ENCODE peak calls at places on chromosomes 2 and 18, in six cellular contexts. One of them, this sample, is unnamed. For H3K4me1 and H3K27me3, the result is how much of the 10 kb centered on the place peaks cover.

GRCh38 chr2:165348441-165348840 is 109.2 kb downstream of the SCN2A start:
- DNase-seq in neuronal stem cell: no peak
- DNase-seq in endodermal cell: no peak
- DNase-seq in adipocyte: no peak
- DNase-seq in MM.1S: no peak
- DNase-seq in transverse colon: no peak
- DNase-seq in this sample: no peak

GRCh38 chr2:46230115-46230571 is 67.1 kb upstream of the EPAS1 start:
- DNase-seq in neuronal stem cell: no peak
- DNase-seq in MM.1S: no peak
- DNase-seq in endodermal cell: peak
- DNase-seq in transverse colon: no peak
- DNase-seq in adipocyte: no peak
- DNase-seq in this sample: peak

GRCh38 chr2:131153529-131153928 is 48.4 kb downstream of the PLEKHB2 start:
- DNase-seq in MM.1S: no peak
- DNase-seq in transverse colon: no peak
- DNase-seq in neuronal stem cell: no peak
- DNase-seq in endodermal cell: no peak
- DNase-seq in adipocyte: no peak
- DNase-seq in this sample: no peak

GRCh38 chr2:239533917-239534316 is 133.1 kb upstream of the HDAC4 start:
- DNase-seq in transverse colon: no peak
- DNase-seq in neuronal stem cell: no peak
- DNase-seq in endodermal cell: no peak
- DNase-seq in MM.1S: no peak
- DNase-seq in adipocyte: no peak
- DNase-seq in this sample: no peak

GRCh38 chr2:171225302-171225980 is 64.7 kb upstream of the TLK1 start:
- DNase-seq in endodermal cell: no peak
- DNase-seq in transverse colon: no peak
- DNase-seq in MM.1S: no peak
- DNase-seq in adipocyte: peak
- DNase-seq in neuronal stem cell: no peak
- DNase-seq in this sample: peak

GRCh38 chr18:76380791-76381405 is 114.1 kb downstream of the ZNF516 start:
- DNase-seq in adipocyte: no peak
- DNase-seq in transverse colon: no peak
- DNase-seq in MM.1S: peak
- DNase-seq in endodermal cell: peak
- DNase-seq in neuronal stem cell: peak
- DNase-seq in this sample: no peak

GRCh38 chr18:38606841-38607240 is 1041.2 kb upstream of the CELF4 start:
- DNase-seq in neuronal stem cell: no peak
- DNase-seq in transverse colon: no peak
- DNase-seq in adipocyte: no peak
- DNase-seq in endodermal cell: no peak
- DNase-seq in MM.1S: no peak
- DNase-seq in this sample: no peak

GRCh38 chr2:150413890-150414289 is 73.6 kb downstream of the RND3 start:
- DNase-seq in neuronal stem cell: no peak
- DNase-seq in adipocyte: no peak
- DNase-seq in transverse colon: no peak
- DNase-seq in endodermal cell: no peak
- DNase-seq in MM.1S: no peak
- DNase-seq in this sample: no peak

GRCh38 chr18:64693756-64694155 is 544.9 kb upstream of the LINC00305 start:
- DNase-seq in MM.1S: no peak
- DNase-seq in neuronal stem cell: no peak
- DNase-seq in transverse colon: no peak
- DNase-seq in endodermal cell: no peak
- DNase-seq in adipocyte: no peak
- DNase-seq in this sample: no peak

GRCh38 chr2:105478670-105479069 is 79.8 kb upstream of the FHL2 start:
- DNase-seq in endodermal cell: no peak
- DNase-seq in MM.1S: no peak
- DNase-seq in adipocyte: no peak
- DNase-seq in transverse colon: no peak
- DNase-seq in neuronal stem cell: no peak
- DNase-seq in this sample: no peak

GRCh38 chr2:229810786-229811185 is 96.4 kb upstream of the DNER start:
- DNase-seq in adipocyte: peak
- DNase-seq in transverse colon: no peak
- DNase-seq in MM.1S: no peak
- DNase-seq in neuronal stem cell: no peak
- DNase-seq in endodermal cell: no peak
- DNase-seq in this sample: no peak

GRCh38 chr2:70477473-70477872 is 76.2 kb downstream of the TGFA start:
- DNase-seq in adipocyte: no peak
- DNase-seq in MM.1S: no peak
- DNase-seq in transverse colon: no peak
- DNase-seq in endodermal cell: peak
- DNase-seq in neuronal stem cell: no peak
- DNase-seq in this sample: no peak

GRCh38 chr2:160156084-160156483 is 44.0 kb downstream of the ITGB6 start:
- DNase-seq in transverse colon: no peak
- DNase-seq in neuronal stem cell: no peak
- DNase-seq in MM.1S: no peak
- DNase-seq in endodermal cell: peak
- DNase-seq in adipocyte: no peak
- DNase-seq in this sample: no peak

GRCh38 chr2:73203055-73203681 is 794 bp downstream of the NOTO start:
- DNase-seq in endodermal cell: peak
- DNase-seq in neuronal stem cell: no peak
- DNase-seq in MM.1S: no peak
- DNase-seq in adipocyte: no peak
- DNase-seq in transverse colon: no peak
- DNase-seq in this sample: no peak

GRCh38 chr2:188308483-188308882 is 16.8 kb downstream of the GULP1 start:
- DNase-seq in neuronal stem cell: no peak
- DNase-seq in MM.1S: no peak
- DNase-seq in transverse colon: no peak
- DNase-seq in adipocyte: no peak
- DNase-seq in endodermal cell: no peak
- DNase-seq in this sample: no peak

GRCh38 chr2:75596784-75597183 is 36.0 kb upstream of the EVA1A start:
- DNase-seq in MM.1S: no peak
- DNase-seq in endodermal cell: no peak
- DNase-seq in adipocyte: no peak
- DNase-seq in neuronal stem cell: no peak
- DNase-seq in transverse colon: no peak
- DNase-seq in this sample: no peak

GRCh38 chr2:171345971-171346722 is 87.6 kb downstream of the METTL8 start:
- DNase-seq in MM.1S: no peak
- DNase-seq in adipocyte: no peak
- DNase-seq in neuronal stem cell: no peak
- DNase-seq in transverse colon: peak
- DNase-seq in endodermal cell: no peak
- DNase-seq in this sample: no peak

GRCh38 chr2:62340981-62341624 is 145.2 kb downstream of the B3GNT2 start:
- DNase-seq in endodermal cell: peak
- DNase-seq in transverse colon: peak
- DNase-seq in neuronal stem cell: no peak
- DNase-seq in MM.1S: no peak
- DNase-seq in adipocyte: peak
- DNase-seq in this sample: no peak

GRCh38 chr2:172865422-172865821 is 129.8 kb downstream of the RAPGEF4 start:
- DNase-seq in neuronal stem cell: no peak
- DNase-seq in endodermal cell: peak
- DNase-seq in MM.1S: no peak
- DNase-seq in adipocyte: no peak
- DNase-seq in transverse colon: no peak
- DNase-seq in this sample: no peak

GRCh38 chr18:70553961-70554325 is 265.1 kb downstream of the SOCS6 start:
- DNase-seq in neuronal stem cell: peak
- DNase-seq in MM.1S: no peak
- DNase-seq in transverse colon: no peak
- DNase-seq in endodermal cell: no peak
- DNase-seq in adipocyte: no peak
- DNase-seq in this sample: no peak

GRCh38 chr2:8230466-8230865 is 451.4 kb upstream of the ID2 start:
- DNase-seq in neuronal stem cell: no peak
- DNase-seq in endodermal cell: no peak
- DNase-seq in adipocyte: no peak
- DNase-seq in MM.1S: no peak
- DNase-seq in transverse colon: no peak
- DNase-seq in this sample: no peak

GRCh38 chr2:8234253-8234652 is 447.6 kb upstream of the ID2 start:
- DNase-seq in transverse colon: no peak
- DNase-seq in MM.1S: no peak
- DNase-seq in adipocyte: no peak
- DNase-seq in neuronal stem cell: no peak
- DNase-seq in endodermal cell: no peak
- DNase-seq in this sample: no peak

GRCh38 chr2:8234757-8235374 is 447.0 kb upstream of the ID2 start:
- DNase-seq in transverse colon: no peak
- DNase-seq in adipocyte: no peak
- DNase-seq in endodermal cell: no peak
- DNase-seq in neuronal stem cell: no peak
- DNase-seq in MM.1S: peak
- DNase-seq in this sample: no peak

GRCh38 chr2:8229546-8229986 is 452.3 kb upstream of the ID2 start:
- DNase-seq in transverse colon: peak
- DNase-seq in MM.1S: peak
- DNase-seq in adipocyte: peak
- DNase-seq in neuronal stem cell: no peak
- DNase-seq in endodermal cell: no peak
- DNase-seq in this sample: peak

GRCh38 chr2:8231909-8232308 is 449.9 kb upstream of the ID2 start:
- DNase-seq in endodermal cell: no peak
- DNase-seq in MM.1S: no peak
- DNase-seq in transverse colon: no peak
- DNase-seq in adipocyte: no peak
- DNase-seq in neuronal stem cell: no peak
- DNase-seq in this sample: no peak
- H3K4me1 ChIP-seq in endodermal cell: under half
- H3K4me1 ChIP-seq in MM.1S: under half
- H3K4me1 ChIP-seq in transverse colon: under half
- H3K4me1 ChIP-seq in adipocyte: under half
- H3K4me1 ChIP-seq in neuronal stem cell: under half
- H3K4me1 ChIP-seq in this sample: under half

GRCh38 chr2:175446201-175446600 is 264.7 kb upstream of the ATP5MC3 start:
- DNase-seq in MM.1S: no peak
- DNase-seq in neuronal stem cell: no peak
- DNase-seq in adipocyte: no peak
- DNase-seq in endodermal cell: no peak
- DNase-seq in transverse colon: no peak
- DNase-seq in this sample: no peak
- H3K27me3 ChIP-seq in MM.1S: under half
- H3K27me3 ChIP-seq in neuronal stem cell: under half
- H3K27me3 ChIP-seq in adipocyte: under half
- H3K27me3 ChIP-seq in endodermal cell: under half
- H3K27me3 ChIP-seq in transverse colon: under half
- H3K27me3 ChIP-seq in this sample: under half

GRCh38 chr2:37586663-37587409 is 84.6 kb downstream of the CDC42EP3 start:
- DNase-seq in endodermal cell: peak
- DNase-seq in adipocyte: no peak
- DNase-seq in transverse colon: no peak
- DNase-seq in MM.1S: no peak
- DNase-seq in neuronal stem cell: no peak
- DNase-seq in this sample: no peak

GRCh38 chr2:37585982-37586621 is 85.3 kb downstream of the CDC42EP3 start:
- DNase-seq in transverse colon: peak
- DNase-seq in adipocyte: peak
- DNase-seq in MM.1S: peak
- DNase-seq in endodermal cell: no peak
- DNase-seq in neuronal stem cell: no peak
- DNase-seq in this sample: peak

GRCh38 chr2:37583402-37583801 is 88.0 kb downstream of the CDC42EP3 start:
- DNase-seq in neuronal stem cell: no peak
- DNase-seq in transverse colon: no peak
- DNase-seq in adipocyte: no peak
- DNase-seq in endodermal cell: no peak
- DNase-seq in MM.1S: no peak
- DNase-seq in this sample: peak

GRCh38 chr2:37583867-37584266 is 87.6 kb downstream of the CDC42EP3 start:
- DNase-seq in adipocyte: peak
- DNase-seq in endodermal cell: no peak
- DNase-seq in neuronal stem cell: peak
- DNase-seq in transverse colon: no peak
- DNase-seq in MM.1S: no peak
- DNase-seq in this sample: peak

DNA sequence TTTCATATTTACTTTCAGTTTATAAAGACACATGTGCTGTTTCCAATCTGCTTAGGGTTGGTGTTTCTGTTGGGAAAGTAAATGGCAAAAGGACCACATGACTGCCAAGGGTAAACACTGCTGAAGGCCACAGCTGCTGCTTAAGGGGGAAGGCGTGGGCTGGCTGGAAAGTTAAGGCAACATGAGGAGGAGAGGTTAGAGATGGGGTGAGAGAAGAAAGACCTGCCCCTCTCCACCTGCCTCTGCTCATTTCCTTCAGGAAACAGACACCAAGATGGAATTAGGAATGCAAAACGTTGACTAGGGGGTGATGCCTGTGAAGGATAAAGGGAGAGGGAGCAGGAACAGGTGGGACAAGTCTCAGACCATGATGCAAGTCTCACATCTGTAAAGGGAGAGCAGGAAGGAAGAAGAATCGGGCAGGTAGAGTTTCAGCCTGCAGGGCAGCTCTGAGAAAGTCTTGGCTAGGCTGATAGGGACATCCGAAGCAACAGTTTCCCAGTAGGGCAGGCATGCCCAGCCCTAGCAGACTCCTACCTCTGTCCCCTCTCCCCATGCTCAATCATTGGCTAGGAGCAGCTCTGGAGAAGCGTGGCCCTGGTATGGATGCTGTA is 86.0 kb downstream of the CDC42EP3 start:
- DNase-seq in MM.1S: peak
- DNase-seq in transverse colon: peak
- DNase-seq in adipocyte: no peak
- DNase-seq in endodermal cell: no peak
- DNase-seq in neuronal stem cell: no peak
- DNase-seq in this sample: peak
- H3K4me3 ChIP-seq in MM.1S: peak
- H3K4me3 ChIP-seq in transverse colon: no peak
- H3K4me3 ChIP-seq in adipocyte: no peak
- H3K4me3 ChIP-seq in endodermal cell: no peak
- H3K4me3 ChIP-seq in neuronal stem cell: no peak
- H3K4me3 ChIP-seq in this sample: no peak

GRCh38 chr2:217929757-217930707 is 72.8 kb downstream of the TNS1 start:
- DNase-seq in transverse colon: peak
- DNase-seq in adipocyte: peak
- DNase-seq in neuronal stem cell: no peak
- DNase-seq in MM.1S: no peak
- DNase-seq in endodermal cell: no peak
- DNase-seq in this sample: no peak
- H3K4me1 ChIP-seq in transverse colon: half or more
- H3K4me1 ChIP-seq in adipocyte: half or more
- H3K4me1 ChIP-seq in neuronal stem cell: under half
- H3K4me1 ChIP-seq in MM.1S: under half
- H3K4me1 ChIP-seq in endodermal cell: under half
- H3K4me1 ChIP-seq in this sample: under half

GRCh38 chr2:156325671-156326385 is 6.7 kb downstream of the NR4A2 start:
- DNase-seq in MM.1S: no peak
- DNase-seq in neuronal stem cell: no peak
- DNase-seq in endodermal cell: no peak
- DNase-seq in adipocyte: no peak
- DNase-seq in transverse colon: no peak
- DNase-seq in this sample: no peak
- H3K27me3 ChIP-seq in MM.1S: under half
- H3K27me3 ChIP-seq in neuronal stem cell: half or more
- H3K27me3 ChIP-seq in endodermal cell: half or more
- H3K27me3 ChIP-seq in adipocyte: under half
- H3K27me3 ChIP-seq in transverse colon: under half
- H3K27me3 ChIP-seq in this sample: under half

This sample was measured in mammary epithelial cell.